ENCODE peak calls at places on chromosomes 5 and 9, in five cellular contexts. N is GM12865; K is fibroblast of mammary gland; M is HL-60; C is CD4-positive, alpha-beta T cell. D is an unnamed sample.

GRCh38 chr5:90853759-90854515 is 295.3 kb downstream of the ADGRV1 start:
- DNase-seq in C (no peak), K (no peak), N (no peak), M (no peak), D (no peak)

GRCh38 chr5:175321927-175322532 is 122.0 kb downstream of the DRD1 start:
- DNase-seq in N (peak; percentile 52), M (peak; percentile 8), C (no peak), K (peak; percentile 23), D (no peak)

GRCh38 chr9:96638606-96639364 is 16.3 kb downstream of the PRXL2C start:
- DNase-seq in K (peak; percentile 27), N (no peak), M (no peak), C (no peak), D (no peak)

GRCh38 chr5:133232011-133232410 is 180.2 kb downstream of the HSPA4 start:
- DNase-seq in K (no peak), M (no peak), C (no peak), N (no peak), D (no peak)

GRCh38 chr5:154851351-154851750 is 948 bp upstream of the FAXDC2 start:
- DNase-seq in N (no peak), M (no peak), C (no peak), K (no peak), D (no peak)

GRCh38 chr5:78671609-78672008 is 23.0 kb upstream of the LHFPL2 start:
- DNase-seq in K (peak; percentile 16), N (no peak), C (no peak), M (no peak), D (no peak)

GRCh38 chr9:116572095-116572748 is 114.9 kb upstream of the TRIM32 start:
- DNase-seq in C (no peak), M (peak; percentile 63), K (peak; percentile 89), N (peak; percentile 65), D (peak; percentile 60)

GRCh38 chr9:12846035-12846434 is 71.2 kb downstream of the LURAP1L start:
- DNase-seq in C (no peak), N (no peak), K (peak; percentile 66), M (no peak), D (no peak)

GRCh38 chr5:112956606-112957005 is 20.0 kb upstream of the DCP2 start:
- DNase-seq in M (no peak), C (no peak), N (no peak), K (no peak), D (no peak)

GRCh38 chr9:109941771-109942170 is 161.8 kb downstream of the PALM2AKAP2 start:
- DNase-seq in K (no peak), M (no peak), N (no peak), C (no peak), D (no peak)

GRCh38 chr5:29054694-29055093 is 2016.3 kb upstream of the CDH9 start:
- DNase-seq in C (no peak), N (no peak), M (no peak), K (no peak), D (no peak)

GRCh38 chr9:128882677-128883590 is 1.0 kb downstream of the LRRC8A start:
- DNase-seq in M (no peak), K (peak; percentile 25), N (no peak), C (no peak), D (no peak)

GRCh38 chr5:135204151-135204600 is 170.1 kb upstream of the PITX1 start:
- DNase-seq in K (no peak), M (no peak), C (no peak), N (no peak), D (no peak)
- TF ChIP-seq CTCF in K (peak; percentile 46), M (no peak), C (no peak), N (peak; percentile 31), D (no peak)

GRCh38 chr9:123724211-123724831 is 205.6 kb downstream of the DENND1A start:
- DNase-seq in K (peak; percentile 62), N (peak; percentile 27), M (peak; percentile 4), C (no peak), D (no peak)
- TF ChIP-seq CTCF in K (peak; percentile 32), N (no peak), M (no peak), C (no peak), D (no peak)

DNA sequence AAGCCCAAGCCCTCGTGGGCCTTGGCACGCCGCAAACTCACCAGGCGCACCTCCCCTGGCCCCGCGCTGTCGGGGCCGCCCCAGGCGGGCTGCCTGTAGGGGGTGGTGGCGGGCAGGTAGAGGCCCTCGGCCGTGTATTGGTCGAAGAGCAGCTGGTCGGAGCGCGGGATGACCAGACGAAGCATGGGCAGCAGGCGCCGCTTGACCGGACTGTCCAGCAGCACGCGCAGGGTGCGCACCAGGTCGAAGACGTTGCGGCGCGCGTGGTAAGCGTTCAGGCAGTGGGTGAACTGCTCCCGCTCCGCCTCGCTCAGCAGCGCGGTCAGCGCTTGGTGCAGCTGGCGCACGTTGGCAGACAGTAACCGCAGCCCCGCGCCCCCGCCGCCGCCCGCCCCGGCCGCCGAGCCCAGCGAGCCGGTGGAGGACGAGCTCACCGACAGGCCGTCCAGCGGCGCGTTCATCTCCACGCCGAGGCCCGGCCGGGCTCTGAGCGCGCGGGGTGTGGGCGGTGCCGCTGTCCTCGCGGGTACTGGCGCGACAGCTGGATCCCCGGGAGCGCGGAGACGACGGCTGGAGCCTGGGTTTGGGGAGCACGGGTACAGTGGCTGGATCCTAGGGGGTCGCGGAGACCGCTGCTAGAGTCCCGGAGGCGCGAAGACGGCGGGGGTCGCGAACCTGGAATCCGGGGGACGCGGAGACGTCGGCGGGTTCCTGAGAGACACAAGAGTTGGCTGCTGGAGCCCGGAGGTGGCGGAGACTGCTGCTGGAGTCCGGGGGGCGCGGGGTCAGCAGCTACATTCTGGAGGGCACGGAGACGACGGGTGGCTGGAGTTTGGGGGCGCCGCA is 709 bp downstream of the WHRN start:
- DNase-seq in K (peak; percentile 15), N (no peak), M (no peak), C (peak; percentile 5), D (no peak)
- TF ChIP-seq CTCF in K (no peak), N (no peak), M (no peak), C (no peak), D (peak; percentile 44)

GRCh38 chr5:139092741-139093140 is 105.4 kb downstream of the SIL1 start:
- DNase-seq in M (no peak), N (no peak), C (no peak), K (no peak), D (no peak)

GRCh38 chr5:139094154-139095131 is 103.7 kb downstream of the SIL1 start:
- DNase-seq in C (no peak), K (no peak), M (no peak), N (peak; percentile 58), D (no peak)

GRCh38 chr5:139090566-139090965 is 107.6 kb downstream of the SIL1 start:
- DNase-seq in C (no peak), N (no peak), K (no peak), M (no peak), D (no peak)

GRCh38 chr5:139088024-139088423 is 110.1 kb downstream of the SIL1 start:
- DNase-seq in N (no peak), K (no peak), C (no peak), M (no peak), D (no peak)

GRCh38 chr5:139091439-139092156 is 106.6 kb downstream of the SIL1 start:
- DNase-seq in K (peak; percentile 36), M (no peak), N (peak; percentile 22), C (no peak), D (no peak)
- TF ChIP-seq CTCF in K (peak; percentile 6), M (no peak), N (no peak), C (no peak), D (no peak)

D was measured in CD14-positive monocyte.